ENCODE peak calls at places on chromosomes 2 and 18, in five cellular contexts. F is stomach, C is WTC11, B is activated B cell treated with CpG ODN at 0.5 μM for 24 hours, S is neural crest cell. N is an unnamed sample.

GRCh38 chr2:179239194-179239593 is 25.4 kb downstream of the SESTD1 start:
- DNase-seq in F (no peak), C (no peak), B (no peak), S (no peak), N (no peak)

GRCh38 chr18:79507076-79507545 is 111.4 kb downstream of the NFATC1 start:
- DNase-seq in F (peak), C (peak), B (peak), S (no peak), N (no peak)

GRCh38 chr2:105869318-105869717 is 124.6 kb downstream of the NCK2 start:
- DNase-seq in F (no peak), C (no peak), B (no peak), S (no peak), N (no peak)

GRCh38 chr2:9251154-9252001 is 44.8 kb downstream of the ASAP2 start:
- DNase-seq in F (peak), C (no peak), B (no peak), S (no peak), N (no peak)

GRCh38 chr2:159484537-159484936 is 131.8 kb downstream of the BAZ2B start:
- DNase-seq in F (no peak), C (no peak), B (no peak), S (no peak), N (no peak)

GRCh38 chr2:176161041-176161785 is 4.1 kb downstream of the HOXD3 start:
- DNase-seq in F (no peak), C (no peak), B (no peak), S (no peak), N (no peak)

GRCh38 chr2:138079976-138080375 is 115.7 kb downstream of the HNMT start:
- DNase-seq in F (no peak), C (no peak), B (no peak), S (no peak), N (no peak)

GRCh38 chr2:238120463-238121298 is 17.8 kb upstream of the KLHL30 start:
- DNase-seq in F (no peak), C (peak), B (no peak), S (no peak), N (no peak)

GRCh38 chr2:126947090-126947404 is 48.4 kb downstream of the TEX51 start:
- DNase-seq in F (no peak), C (no peak), B (no peak), S (no peak), N (no peak)

GRCh38 chr18:12231986-12232385 is 22.2 kb upstream of the CIDEA start:
- DNase-seq in F (no peak), C (no peak), B (no peak), S (no peak), N (no peak)

GRCh38 chr2:230268606-230269222 is 43.2 kb downstream of the SP140 start:
- DNase-seq in F (no peak), C (no peak), B (no peak), S (no peak), N (no peak)

GRCh38 chr2:230267059-230267458 is 41.5 kb downstream of the SP140 start:
- DNase-seq in F (no peak), C (no peak), B (no peak), S (no peak), N (no peak)

GRCh38 chr2:230267556-230267955 is 42.0 kb downstream of the SP140 start:
- DNase-seq in F (no peak), C (no peak), B (no peak), S (no peak), N (no peak)

GRCh38 chr2:230266654-230267053 is 41.1 kb downstream of the SP140 start:
- DNase-seq in F (no peak), C (no peak), B (no peak), S (no peak), N (no peak)

GRCh38 chr2:230269715-230270114 is 44.2 kb downstream of the SP140 start:
- DNase-seq in F (no peak), C (no peak), B (no peak), S (no peak), N (no peak)
- TF ChIP-seq CTCF in F (no peak), C (no peak), B (no peak), S (no peak), N (no peak)

GRCh38 chr18:36665952-36666351 is 162.8 kb downstream of the TPGS2 start:
- DNase-seq in F (no peak), C (no peak), B (no peak), S (no peak), N (no peak)

GRCh38 chr18:36663312-36663711 is 165.5 kb downstream of the TPGS2 start:
- DNase-seq in F (no peak), C (no peak), B (no peak), S (no peak), N (no peak)

GRCh38 chr18:36660311-36660710 is 168.5 kb downstream of the TPGS2 start:
- DNase-seq in F (no peak), C (no peak), B (no peak), S (no peak), N (no peak)

GRCh38 chr18:36658611-36659010 is 170.2 kb downstream of the TPGS2 start:
- DNase-seq in F (no peak), C (no peak), B (no peak), S (no peak), N (no peak)

DNA sequence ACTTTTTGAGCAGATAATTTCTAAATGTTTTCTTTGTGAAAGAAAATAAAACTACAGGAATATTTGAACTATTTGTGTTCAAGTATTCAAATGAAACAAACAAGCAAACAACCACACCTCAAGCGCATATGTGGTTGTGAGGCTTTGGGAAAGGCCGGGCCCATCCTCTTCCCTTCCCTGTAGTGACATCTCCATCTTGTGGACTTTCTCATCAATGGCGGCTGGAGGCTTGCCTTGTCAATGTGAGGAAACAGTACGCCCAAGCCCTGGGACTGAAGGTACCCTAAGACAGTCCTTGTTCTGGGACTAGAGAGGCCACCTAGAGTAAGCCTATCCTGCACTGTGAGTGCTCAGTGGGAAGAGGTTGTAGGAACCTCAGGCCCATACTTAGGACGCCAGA is 166.8 kb downstream of the TPGS2 start:
- DNase-seq in F (no peak), C (peak), B (no peak), S (no peak), N (no peak)
- TF ChIP-seq CTCF in F (no peak), C (no peak), B (no peak), S (peak), N (no peak)

GRCh38 chr2:187783446-187783845 is 229.2 kb upstream of the TFPI start:
- DNase-seq in F (no peak), C (no peak), B (no peak), S (no peak), N (no peak)
- TF ChIP-seq CTCF in F (no peak), C (no peak), B (no peak), S (no peak), N (no peak)

GRCh38 chr2:101208830-101209229 is 43.9 kb upstream of the CNOT11 start:
- DNase-seq in F (no peak), C (no peak), B (no peak), S (no peak), N (no peak)

GRCh38 chr2:101205521-101205998 is 47.1 kb upstream of the CNOT11 start:
- DNase-seq in F (peak), C (peak), B (no peak), S (peak), N (no peak)

GRCh38 chr2:101200714-101201113 is 49.5 kb upstream of the TBC1D8 start:
- DNase-seq in F (no peak), C (no peak), B (no peak), S (no peak), N (no peak)

GRCh38 chr2:101206080-101206479 is 46.6 kb upstream of the CNOT11 start:
- DNase-seq in F (no peak), C (no peak), B (no peak), S (no peak), N (no peak)

DNA sequence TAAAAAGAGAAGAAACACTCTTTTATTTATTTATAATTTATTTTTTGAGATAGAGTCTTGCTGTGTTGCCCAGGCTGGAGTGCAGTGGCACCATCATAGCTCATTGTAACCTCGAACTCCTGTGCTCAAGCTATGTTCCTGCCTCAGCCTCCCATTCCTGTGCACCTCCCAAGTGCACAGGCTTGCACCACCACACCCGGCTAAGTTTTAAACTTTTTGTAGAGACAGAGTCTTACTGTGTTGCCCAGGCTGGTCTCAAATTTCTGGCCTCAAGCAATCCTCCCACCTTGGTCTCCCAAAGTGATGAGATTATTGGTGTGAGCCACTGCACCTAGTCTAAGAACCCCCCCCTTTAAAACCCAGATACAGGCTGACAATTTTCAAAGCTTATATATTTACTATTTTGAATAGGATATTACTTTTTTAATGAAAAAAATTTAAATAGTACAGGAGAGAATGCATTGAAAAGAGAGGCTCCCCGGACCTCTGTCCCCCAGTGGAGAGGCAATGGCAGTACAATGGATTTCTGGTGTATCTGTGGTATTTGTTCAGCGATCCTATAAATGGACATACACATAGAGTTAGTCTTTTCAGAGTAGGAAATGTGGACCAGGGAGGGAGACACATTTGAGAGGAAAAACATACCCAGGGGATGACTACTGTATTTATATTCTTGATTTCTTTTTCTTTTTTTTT is 48.1 kb upstream of the CNOT11 start:
- DNase-seq in F (no peak), C (no peak), B (no peak), S (no peak), N (no peak)
- TF ChIP-seq CTCF in F (no peak), C (no peak), B (no peak), S (peak), N (peak)

GRCh38 chr2:44098050-44098449 is 70.6 kb upstream of the PPM1B start:
- DNase-seq in F (no peak), C (no peak), B (no peak), S (no peak), N (no peak)
- TF ChIP-seq CTCF in F (no peak), C (no peak), B (no peak), S (no peak), N (no peak)

GRCh38 chr18:2529154-2529553 is 42.2 kb downstream of the METTL4 start:
- DNase-seq in F (no peak), C (peak), B (no peak), S (no peak), N (no peak)

GRCh38 chr18:2534906-2535305 is 36.4 kb downstream of the METTL4 start:
- DNase-seq in F (no peak), C (no peak), B (no peak), S (no peak), N (no peak)

GRCh38 chr18:2535419-2535910 is 35.8 kb downstream of the METTL4 start:
- DNase-seq in F (no peak), C (no peak), B (no peak), S (no peak), N (no peak)

GRCh38 chr18:2532797-2533196 is 38.5 kb downstream of the METTL4 start:
- DNase-seq in F (no peak), C (no peak), B (no peak), S (no peak), N (no peak)

GRCh38 chr18:2531751-2532150 is 39.6 kb downstream of the METTL4 start:
- DNase-seq in F (no peak), C (no peak), B (no peak), S (no peak), N (no peak)
- TF ChIP-seq CTCF in F (no peak), C (no peak), B (no peak), S (no peak), N (no peak)

GRCh38 chr2:38825956-38826355 is 47.9 kb downstream of the GEMIN6 start:
- DNase-seq in F (no peak), C (no peak), B (no peak), S (no peak), N (no peak)
- TF ChIP-seq CTCF in F (no peak), C (no peak), B (no peak), S (no peak), N (no peak)